ENCODE peak calls at places on chromosome 7, in seven cellular contexts. One of them, this sample, is unnamed.

GRCh38 chr7:149768931-149769330 is 4.5 kb downstream of the ZNF467 start:
- DNase-seq in AG20443: no peak
- DNase-seq in NAMALWA: no peak
- DNase-seq in ovary: no peak
- DNase-seq in GM04504: no peak
- DNase-seq in choroid plexus epithelial cell: no peak
- DNase-seq in activated CD8-positive, alpha-beta memory T cell treated with anti-CD3 and anti-CD28 coated beads for 4 hours: no peak
- DNase-seq in this sample: no peak

GRCh38 chr7:43058271-43059066 is 54.0 kb upstream of the HECW1 start:
- DNase-seq in AG20443: no peak
- DNase-seq in NAMALWA: no peak
- DNase-seq in ovary: no peak
- DNase-seq in GM04504: no peak
- DNase-seq in choroid plexus epithelial cell: no peak
- DNase-seq in activated CD8-positive, alpha-beta memory T cell treated with anti-CD3 and anti-CD28 coated beads for 4 hours: no peak
- DNase-seq in this sample: no peak

GRCh38 chr7:155829796-155830470 is 17.7 kb upstream of the SHH start:
- DNase-seq in AG20443: no peak
- DNase-seq in NAMALWA: no peak
- DNase-seq in ovary: no peak
- DNase-seq in GM04504: no peak
- DNase-seq in choroid plexus epithelial cell: no peak
- DNase-seq in activated CD8-positive, alpha-beta memory T cell treated with anti-CD3 and anti-CD28 coated beads for 4 hours: no peak
- DNase-seq in this sample: no peak

GRCh38 chr7:116569737-116570136 is 44.9 kb downstream of the CAV1 start:
- DNase-seq in AG20443: peak; percentile 72
- DNase-seq in NAMALWA: no peak
- DNase-seq in ovary: no peak
- DNase-seq in GM04504: peak; percentile 93
- DNase-seq in choroid plexus epithelial cell: peak; percentile 77
- DNase-seq in activated CD8-positive, alpha-beta memory T cell treated with anti-CD3 and anti-CD28 coated beads for 4 hours: no peak
- DNase-seq in this sample: no peak

GRCh38 chr7:25944777-25945176 is 207.2 kb upstream of the NFE2L3 start:
- DNase-seq in AG20443: no peak
- DNase-seq in NAMALWA: no peak
- DNase-seq in ovary: no peak
- DNase-seq in GM04504: no peak
- DNase-seq in choroid plexus epithelial cell: no peak
- DNase-seq in activated CD8-positive, alpha-beta memory T cell treated with anti-CD3 and anti-CD28 coated beads for 4 hours: no peak
- DNase-seq in this sample: no peak

GRCh38 chr7:132095111-132095765 is 481.0 kb downstream of the PLXNA4 start:
- DNase-seq in AG20443: no peak
- DNase-seq in NAMALWA: no peak
- DNase-seq in ovary: no peak
- DNase-seq in GM04504: no peak
- DNase-seq in choroid plexus epithelial cell: no peak
- DNase-seq in activated CD8-positive, alpha-beta memory T cell treated with anti-CD3 and anti-CD28 coated beads for 4 hours: no peak
- DNase-seq in this sample: no peak

GRCh38 chr7:27678617-27679260 is 16.1 kb upstream of the HIBADH start:
- DNase-seq in AG20443: peak; percentile 18
- DNase-seq in NAMALWA: no peak
- DNase-seq in ovary: no peak
- DNase-seq in GM04504: no peak
- DNase-seq in choroid plexus epithelial cell: no peak
- DNase-seq in activated CD8-positive, alpha-beta memory T cell treated with anti-CD3 and anti-CD28 coated beads for 4 hours: no peak
- DNase-seq in this sample: no peak

GRCh38 chr7:85890244-85890811 is 703.5 kb upstream of the SEMA3D start:
- DNase-seq in AG20443: peak; percentile 43
- DNase-seq in NAMALWA: peak; percentile 67
- DNase-seq in ovary: no peak
- DNase-seq in GM04504: no peak
- DNase-seq in choroid plexus epithelial cell: peak; percentile 54
- DNase-seq in activated CD8-positive, alpha-beta memory T cell treated with anti-CD3 and anti-CD28 coated beads for 4 hours: no peak
- DNase-seq in this sample: no peak

GRCh38 chr7:1410992-1411391 is 48.3 kb downstream of the MICALL2 start:
- DNase-seq in AG20443: no peak
- DNase-seq in NAMALWA: no peak
- DNase-seq in ovary: no peak
- DNase-seq in GM04504: no peak
- DNase-seq in choroid plexus epithelial cell: no peak
- DNase-seq in activated CD8-positive, alpha-beta memory T cell treated with anti-CD3 and anti-CD28 coated beads for 4 hours: no peak
- DNase-seq in this sample: no peak

GRCh38 chr7:8078418-8078817 is 109.8 kb downstream of the GLCCI1 start:
- DNase-seq in AG20443: no peak
- DNase-seq in NAMALWA: no peak
- DNase-seq in ovary: no peak
- DNase-seq in GM04504: no peak
- DNase-seq in choroid plexus epithelial cell: no peak
- DNase-seq in activated CD8-positive, alpha-beta memory T cell treated with anti-CD3 and anti-CD28 coated beads for 4 hours: no peak
- DNase-seq in this sample: no peak

GRCh38 chr7:139078399-139078798 is 31.1 kb downstream of the ZC3HAV1 start:
- DNase-seq in AG20443: no peak
- DNase-seq in NAMALWA: no peak
- DNase-seq in ovary: no peak
- DNase-seq in GM04504: no peak
- DNase-seq in choroid plexus epithelial cell: peak; percentile 45
- DNase-seq in activated CD8-positive, alpha-beta memory T cell treated with anti-CD3 and anti-CD28 coated beads for 4 hours: no peak
- DNase-seq in this sample: no peak

GRCh38 chr7:130294314-130294713 is 1.4 kb downstream of the CPA4 start:
- DNase-seq in AG20443: no peak
- DNase-seq in NAMALWA: no peak
- DNase-seq in ovary: no peak
- DNase-seq in GM04504: no peak
- DNase-seq in choroid plexus epithelial cell: peak; percentile 67
- DNase-seq in activated CD8-positive, alpha-beta memory T cell treated with anti-CD3 and anti-CD28 coated beads for 4 hours: no peak
- DNase-seq in this sample: no peak

GRCh38 chr7:25105911-25106310 is 19.1 kb downstream of the CYCS start:
- DNase-seq in AG20443: no peak
- DNase-seq in NAMALWA: no peak
- DNase-seq in ovary: no peak
- DNase-seq in GM04504: no peak
- DNase-seq in choroid plexus epithelial cell: no peak
- DNase-seq in activated CD8-positive, alpha-beta memory T cell treated with anti-CD3 and anti-CD28 coated beads for 4 hours: no peak
- DNase-seq in this sample: no peak

GRCh38 chr7:76011437-76011836 is 17.0 kb upstream of the TMEM120A start:
- DNase-seq in AG20443: peak; percentile 88
- DNase-seq in NAMALWA: peak; percentile 45
- DNase-seq in ovary: peak; percentile 48
- DNase-seq in GM04504: peak; percentile 53
- DNase-seq in choroid plexus epithelial cell: peak; percentile 93
- DNase-seq in activated CD8-positive, alpha-beta memory T cell treated with anti-CD3 and anti-CD28 coated beads for 4 hours: no peak
- DNase-seq in this sample: peak; percentile 41

GRCh38 chr7:22545539-22545938 is 45.6 kb upstream of the STEAP1B start:
- DNase-seq in AG20443: peak; percentile 1
- DNase-seq in NAMALWA: no peak
- DNase-seq in ovary: no peak
- DNase-seq in GM04504: no peak
- DNase-seq in choroid plexus epithelial cell: no peak
- DNase-seq in activated CD8-positive, alpha-beta memory T cell treated with anti-CD3 and anti-CD28 coated beads for 4 hours: no peak
- DNase-seq in this sample: no peak

GRCh38 chr7:151724250-151724915 is 152.5 kb downstream of the PRKAG2 start:
- DNase-seq in AG20443: no peak
- DNase-seq in NAMALWA: no peak
- DNase-seq in ovary: no peak
- DNase-seq in GM04504: no peak
- DNase-seq in choroid plexus epithelial cell: no peak
- DNase-seq in activated CD8-positive, alpha-beta memory T cell treated with anti-CD3 and anti-CD28 coated beads for 4 hours: no peak
- DNase-seq in this sample: no peak

GRCh38 chr7:150435390-150436073 is 14.9 kb upstream of the GIMAP8 start:
- DNase-seq in AG20443: no peak
- DNase-seq in NAMALWA: peak; percentile 97
- DNase-seq in ovary: no peak
- DNase-seq in GM04504: no peak
- DNase-seq in choroid plexus epithelial cell: no peak
- DNase-seq in activated CD8-positive, alpha-beta memory T cell treated with anti-CD3 and anti-CD28 coated beads for 4 hours: no peak
- DNase-seq in this sample: no peak

GRCh38 chr7:43479042-43479441 is 103.9 kb upstream of the STK17A start:
- DNase-seq in AG20443: no peak
- DNase-seq in NAMALWA: peak; percentile 46
- DNase-seq in ovary: no peak
- DNase-seq in GM04504: no peak
- DNase-seq in choroid plexus epithelial cell: no peak
- DNase-seq in activated CD8-positive, alpha-beta memory T cell treated with anti-CD3 and anti-CD28 coated beads for 4 hours: no peak
- DNase-seq in this sample: no peak

GRCh38 chr7:11297226-11297625 is 323.6 kb downstream of the PHF14 start:
- DNase-seq in AG20443: no peak
- DNase-seq in NAMALWA: peak; percentile 43
- DNase-seq in ovary: no peak
- DNase-seq in GM04504: no peak
- DNase-seq in choroid plexus epithelial cell: no peak
- DNase-seq in activated CD8-positive, alpha-beta memory T cell treated with anti-CD3 and anti-CD28 coated beads for 4 hours: no peak
- DNase-seq in this sample: no peak

GRCh38 chr7:38060116-38060515 is 117.9 kb upstream of the STARD3NL start:
- DNase-seq in AG20443: no peak
- DNase-seq in NAMALWA: no peak
- DNase-seq in ovary: no peak
- DNase-seq in GM04504: no peak
- DNase-seq in choroid plexus epithelial cell: no peak
- DNase-seq in activated CD8-positive, alpha-beta memory T cell treated with anti-CD3 and anti-CD28 coated beads for 4 hours: no peak
- DNase-seq in this sample: no peak

GRCh38 chr7:33950047-33950714 is 44.8 kb downstream of the BMPER start:
- DNase-seq in AG20443: no peak
- DNase-seq in NAMALWA: no peak
- DNase-seq in ovary: no peak
- DNase-seq in GM04504: no peak
- DNase-seq in choroid plexus epithelial cell: no peak
- DNase-seq in activated CD8-positive, alpha-beta memory T cell treated with anti-CD3 and anti-CD28 coated beads for 4 hours: no peak
- DNase-seq in this sample: no peak

GRCh38 chr7:93890464-93891068 is at the start of gene TFPI2:
- DNase-seq in AG20443: peak; percentile 63
- DNase-seq in NAMALWA: no peak
- DNase-seq in ovary: peak; percentile 80
- DNase-seq in GM04504: no peak
- DNase-seq in choroid plexus epithelial cell: peak; percentile 84
- DNase-seq in activated CD8-positive, alpha-beta memory T cell treated with anti-CD3 and anti-CD28 coated beads for 4 hours: no peak
- DNase-seq in this sample: no peak

GRCh38 chr7:31791881-31792280 is 104.9 kb downstream of the PPP1R17 start:
- DNase-seq in AG20443: no peak
- DNase-seq in NAMALWA: no peak
- DNase-seq in ovary: no peak
- DNase-seq in GM04504: no peak
- DNase-seq in choroid plexus epithelial cell: no peak
- DNase-seq in activated CD8-positive, alpha-beta memory T cell treated with anti-CD3 and anti-CD28 coated beads for 4 hours: no peak
- DNase-seq in this sample: no peak

GRCh38 chr7:19294629-19295028 is 149.4 kb upstream of the FERD3L start:
- DNase-seq in AG20443: no peak
- DNase-seq in NAMALWA: no peak
- DNase-seq in ovary: no peak
- DNase-seq in GM04504: peak; percentile 27
- DNase-seq in choroid plexus epithelial cell: no peak
- DNase-seq in activated CD8-positive, alpha-beta memory T cell treated with anti-CD3 and anti-CD28 coated beads for 4 hours: no peak
- DNase-seq in this sample: peak; percentile 69

GRCh38 chr7:90540406-90540805 is 55.7 kb upstream of the CDK14 start:
- DNase-seq in AG20443: no peak
- DNase-seq in NAMALWA: no peak
- DNase-seq in ovary: no peak
- DNase-seq in GM04504: no peak
- DNase-seq in choroid plexus epithelial cell: no peak
- DNase-seq in activated CD8-positive, alpha-beta memory T cell treated with anti-CD3 and anti-CD28 coated beads for 4 hours: no peak
- DNase-seq in this sample: no peak

GRCh38 chr7:1357601-1358271 is 101.5 kb downstream of the MICALL2 start:
- DNase-seq in AG20443: no peak
- DNase-seq in NAMALWA: peak; percentile 49
- DNase-seq in ovary: no peak
- DNase-seq in GM04504: no peak
- DNase-seq in choroid plexus epithelial cell: no peak
- DNase-seq in activated CD8-positive, alpha-beta memory T cell treated with anti-CD3 and anti-CD28 coated beads for 4 hours: no peak
- DNase-seq in this sample: no peak

GRCh38 chr7:96187735-96188622 is 133.9 kb downstream of the SLC25A13 start:
- DNase-seq in AG20443: peak; percentile 55
- DNase-seq in NAMALWA: no peak
- DNase-seq in ovary: no peak
- DNase-seq in GM04504: no peak
- DNase-seq in choroid plexus epithelial cell: no peak
- DNase-seq in activated CD8-positive, alpha-beta memory T cell treated with anti-CD3 and anti-CD28 coated beads for 4 hours: no peak
- DNase-seq in this sample: no peak

GRCh38 chr7:120857558-120858298 is at the start of gene TSPAN12:
- DNase-seq in AG20443: peak; percentile 90
- DNase-seq in NAMALWA: peak; percentile 81
- DNase-seq in ovary: peak; percentile 43
- DNase-seq in GM04504: peak; percentile 20
- DNase-seq in choroid plexus epithelial cell: peak; percentile 59
- DNase-seq in activated CD8-positive, alpha-beta memory T cell treated with anti-CD3 and anti-CD28 coated beads for 4 hours: no peak
- DNase-seq in this sample: no peak

GRCh38 chr7:44235582-44236332 is 35.0 kb downstream of the YKT6 start:
- DNase-seq in AG20443: no peak
- DNase-seq in NAMALWA: no peak
- DNase-seq in ovary: no peak
- DNase-seq in GM04504: no peak
- DNase-seq in choroid plexus epithelial cell: no peak
- DNase-seq in activated CD8-positive, alpha-beta memory T cell treated with anti-CD3 and anti-CD28 coated beads for 4 hours: no peak
- DNase-seq in this sample: no peak

GRCh38 chr7:127872122-127872521 is 159.1 kb downstream of the LRRC4 start:
- DNase-seq in AG20443: peak; percentile 15
- DNase-seq in NAMALWA: no peak
- DNase-seq in ovary: no peak
- DNase-seq in GM04504: no peak
- DNase-seq in choroid plexus epithelial cell: peak; percentile 11
- DNase-seq in activated CD8-positive, alpha-beta memory T cell treated with anti-CD3 and anti-CD28 coated beads for 4 hours: no peak
- DNase-seq in this sample: no peak

GRCh38 chr7:123004931-123005330 is 9.4 kb upstream of the TAS2R16 start:
- DNase-seq in AG20443: no peak
- DNase-seq in NAMALWA: no peak
- DNase-seq in ovary: no peak
- DNase-seq in GM04504: no peak
- DNase-seq in choroid plexus epithelial cell: peak; percentile 88
- DNase-seq in activated CD8-positive, alpha-beta memory T cell treated with anti-CD3 and anti-CD28 coated beads for 4 hours: no peak
- DNase-seq in this sample: no peak

GRCh38 chr7:121011401-121011800 is 22.9 kb downstream of the CPED1 start:
- DNase-seq in AG20443: no peak
- DNase-seq in NAMALWA: no peak
- DNase-seq in ovary: no peak
- DNase-seq in GM04504: no peak
- DNase-seq in choroid plexus epithelial cell: no peak
- DNase-seq in activated CD8-positive, alpha-beta memory T cell treated with anti-CD3 and anti-CD28 coated beads for 4 hours: no peak
- DNase-seq in this sample: no peak

GRCh38 chr7:87369216-87369615 is 23.8 kb downstream of the CROT start:
- DNase-seq in AG20443: no peak
- DNase-seq in NAMALWA: no peak
- DNase-seq in ovary: no peak
- DNase-seq in GM04504: no peak
- DNase-seq in choroid plexus epithelial cell: no peak
- DNase-seq in activated CD8-positive, alpha-beta memory T cell treated with anti-CD3 and anti-CD28 coated beads for 4 hours: no peak
- DNase-seq in this sample: no peak

GRCh38 chr7:74097937-74098614 is 14.5 kb downstream of the LIMK1 start:
- DNase-seq in AG20443: peak; percentile 95
- DNase-seq in NAMALWA: no peak
- DNase-seq in ovary: no peak
- DNase-seq in GM04504: peak; percentile 97
- DNase-seq in choroid plexus epithelial cell: peak; percentile 96
- DNase-seq in activated CD8-positive, alpha-beta memory T cell treated with anti-CD3 and anti-CD28 coated beads for 4 hours: no peak
- DNase-seq in this sample: peak; percentile 94

GRCh38 chr7:139127648-139128047 is 18.1 kb upstream of the ZC3HAV1 start:
- DNase-seq in AG20443: no peak
- DNase-seq in NAMALWA: peak; percentile 28
- DNase-seq in ovary: no peak
- DNase-seq in GM04504: no peak
- DNase-seq in choroid plexus epithelial cell: peak; percentile 39
- DNase-seq in activated CD8-positive, alpha-beta memory T cell treated with anti-CD3 and anti-CD28 coated beads for 4 hours: no peak
- DNase-seq in this sample: no peak

GRCh38 chr7:140229591-140230516 is 53.1 kb upstream of the KDM7A start:
- DNase-seq in AG20443: no peak
- DNase-seq in NAMALWA: peak; percentile 95
- DNase-seq in ovary: no peak
- DNase-seq in GM04504: no peak
- DNase-seq in choroid plexus epithelial cell: no peak
- DNase-seq in activated CD8-positive, alpha-beta memory T cell treated with anti-CD3 and anti-CD28 coated beads for 4 hours: peak; percentile 31
- DNase-seq in this sample: no peak

GRCh38 chr7:33903770-33904679 is 1.3 kb upstream of the BMPER start:
- DNase-seq in AG20443: peak; percentile 84
- DNase-seq in NAMALWA: no peak
- DNase-seq in ovary: peak; percentile 57
- DNase-seq in GM04504: no peak
- DNase-seq in choroid plexus epithelial cell: peak; percentile 41
- DNase-seq in activated CD8-positive, alpha-beta memory T cell treated with anti-CD3 and anti-CD28 coated beads for 4 hours: no peak
- DNase-seq in this sample: no peak

GRCh38 chr7:44748948-44749731 is 493 bp downstream of the ZMIZ2 start:
- DNase-seq in AG20443: no peak
- DNase-seq in NAMALWA: peak; percentile 63
- DNase-seq in ovary: peak; percentile 59
- DNase-seq in GM04504: no peak
- DNase-seq in choroid plexus epithelial cell: no peak
- DNase-seq in activated CD8-positive, alpha-beta memory T cell treated with anti-CD3 and anti-CD28 coated beads for 4 hours: no peak
- DNase-seq in this sample: no peak